ENCODE peak calls at places on chromosome X, in nine cellular contexts. K, S, M, W, Y, G, A, L and Q are unnamed samples.

GRCh38 chrX:38891641-38892413 is 90.6 kb downstream of the MID1IP1 start:
- DNase-seq in Y (no peak), G (no peak), W (no peak), M (no peak), S (no peak), K (no peak), A (no peak), L (no peak), Q (no peak)

GRCh38 chrX:13126785-13127184 is 82.4 kb upstream of the FAM9C start:
- DNase-seq in G (no peak), K (no peak), S (no peak), M (no peak), A (no peak), Y (no peak), L (no peak), W (no peak), Q (no peak)

GRCh38 chrX:6432211-6432610 is 102.7 kb downstream of the VCX3A start:
- DNase-seq in W (no peak), A (no peak), K (no peak), G (no peak), Y (no peak), M (no peak), L (no peak), S (no peak), Q (no peak)

GRCh38 chrX:1205681-1206611 is 6.5 kb downstream of the CRLF2 start:
- DNase-seq in A (peak), L (peak), Y (peak), G (no peak), K (peak), S (no peak), W (peak), M (peak), Q (peak)

GRCh38 chrX:16946361-16946964 is at the start of gene REPS2:
- DNase-seq in G (peak), L (peak), A (peak), W (no peak), M (peak), K (peak), S (peak), Y (peak), Q (peak)

GRCh38 chrX:132373610-132374009 is 115.2 kb downstream of the MBNL3 start:
- DNase-seq in W (no peak), K (no peak), A (no peak), Y (no peak), G (no peak), L (no peak), S (no peak), M (no peak), Q (no peak)

GRCh38 chrX:100606753-100607152 is 22.0 kb downstream of the TNMD start:
- DNase-seq in A (no peak), L (no peak), Y (no peak), K (no peak), G (no peak), M (no peak), S (no peak), W (no peak), Q (no peak)

GRCh38 chrX:118497180-118497814 is 1.7 kb downstream of the DOCK11 start:
- DNase-seq in M (no peak), S (no peak), L (peak), Y (peak), W (no peak), K (peak), G (no peak), A (peak), Q (no peak)

GRCh38 chrX:19064175-19064574 is 58.1 kb downstream of the ADGRG2 start:
- DNase-seq in K (no peak), M (no peak), A (no peak), Y (no peak), L (no peak), W (peak), G (no peak), S (no peak), Q (no peak)

GRCh38 chrX:102746134-102746584 is 25.6 kb downstream of the GPRASP3 start:
- DNase-seq in L (no peak), K (no peak), S (no peak), Y (no peak), G (no peak), W (no peak), M (peak), A (no peak), Q (peak)

GRCh38 chrX:120739300-120739699 is 109.4 kb upstream of the C1GALT1C1 start:
- DNase-seq in Y (no peak), S (no peak), L (no peak), G (no peak), W (no peak), A (no peak), M (no peak), K (no peak), Q (no peak)